ENCODE peak calls at places on chromosome 5, in seven cellular contexts. N is lung, A is ascending aorta, D is psoas muscle, J is OCI-LY7, W is mesendoderm, T is IMR-90. M is an unnamed sample.
A peak's percentile ranks its signal among the peaks of the same experiment; 100 is the strongest.

GRCh38 chr5:22541037-22541436 is 312.1 kb downstream of the CDH12 start:
- DNase-seq in A (no peak), D (no peak), N (no peak), T (no peak), W (peak; percentile 2), J (no peak), M (no peak)

GRCh38 chr5:1067141-1068121 is 44.4 kb downstream of the SLC12A7 start:
- DNase-seq in T (no peak), J (no peak), W (no peak), D (peak; percentile 38), A (no peak), N (no peak), M (no peak)

GRCh38 chr5:157172408-157172807 is 6.3 kb upstream of the GARIN3 start:
- DNase-seq in J (peak; percentile 67), W (peak; percentile 2), T (no peak), D (no peak), N (no peak), A (no peak), M (no peak)

GRCh38 chr5:72355706-72356299 is 35.6 kb downstream of the PTCD2 start:
- DNase-seq in W (peak; percentile 74), D (peak; percentile 58), A (peak; percentile 72), T (peak; percentile 22), N (no peak), J (no peak), M (no peak)

GRCh38 chr5:103774736-103775135 is 212.1 kb upstream of the NUDT12 start:
- DNase-seq in A (no peak), W (no peak), D (no peak), N (no peak), J (no peak), T (peak; percentile 5), M (no peak)

GRCh38 chr5:120447706-120448239 is 16.3 kb upstream of the PRR16 start:
- DNase-seq in T (peak; percentile 41), D (no peak), N (no peak), W (peak; percentile 23), A (no peak), J (no peak), M (no peak)

GRCh38 chr5:59598547-59598874 is 295.0 kb downstream of the PDE4D start:
- DNase-seq in T (no peak), A (no peak), W (no peak), D (no peak), J (peak; percentile 6), N (no peak), M (no peak)

GRCh38 chr5:16809816-16810502 is 126.1 kb downstream of the MYO10 start:
- DNase-seq in T (peak; percentile 49), W (no peak), N (peak; percentile 35), J (no peak), D (no peak), A (no peak), M (peak; percentile 23)

GRCh38 chr5:171092194-171092593 is 216.9 kb upstream of the TLX3 start:
- DNase-seq in J (no peak), W (peak; percentile 10), D (no peak), N (no peak), A (no peak), T (peak; percentile 68), M (no peak)

GRCh38 chr5:101390317-101390908 is 487.3 kb upstream of the ST8SIA4 start:
- DNase-seq in W (peak; percentile 93), N (no peak), D (no peak), A (no peak), J (peak; percentile 38), T (peak; percentile 45), M (no peak)

GRCh38 chr5:14341571-14342225 is 198.6 kb downstream of the TRIO start:
- DNase-seq in T (no peak), W (no peak), A (no peak), D (no peak), N (no peak), J (peak; percentile 15), M (no peak)

GRCh38 chr5:80686757-80687156 is 32.0 kb upstream of the DHFR start:
- DNase-seq in D (no peak), T (peak; percentile 36), A (no peak), N (no peak), J (peak; percentile 19), W (peak; percentile 14), M (no peak)

GRCh38 chr5:171850354-171850947 is 64.8 kb downstream of the SMIM23 start:
- DNase-seq in D (no peak), A (no peak), W (peak; percentile 90), J (peak; percentile 24), T (no peak), N (no peak), M (no peak)

GRCh38 chr5:56856779-56857178 is 41.4 kb downstream of the MAP3K1 start:
- DNase-seq in T (no peak), W (no peak), A (no peak), J (no peak), N (no peak), D (no peak), M (no peak)

GRCh38 chr5:5531371-5531770 is 108.9 kb downstream of the ICE1 start:
- DNase-seq in T (no peak), A (no peak), W (no peak), J (no peak), N (no peak), D (no peak), M (no peak)

GRCh38 chr5:78467744-78468357 is 107.4 kb downstream of the SCAMP1 start:
- DNase-seq in A (no peak), N (no peak), T (peak; percentile 74), W (peak; percentile 44), J (peak; percentile 70), D (no peak), M (no peak)

GRCh38 chr5:167950126-167950721 is 341.2 kb upstream of the WWC1 start:
- DNase-seq in N (no peak), J (no peak), D (no peak), A (no peak), W (peak; percentile 84), T (peak; percentile 67), M (no peak)

GRCh38 chr5:146024034-146024433 is 81.3 kb downstream of the PLAC8L1 start:
- DNase-seq in W (no peak), N (no peak), D (no peak), J (no peak), T (no peak), A (no peak), M (no peak)

GRCh38 chr5:103407399-103407798 is 148.8 kb downstream of the MACIR start:
- DNase-seq in T (peak; percentile 53), D (no peak), A (no peak), N (no peak), J (no peak), W (no peak), M (no peak)

DNA sequence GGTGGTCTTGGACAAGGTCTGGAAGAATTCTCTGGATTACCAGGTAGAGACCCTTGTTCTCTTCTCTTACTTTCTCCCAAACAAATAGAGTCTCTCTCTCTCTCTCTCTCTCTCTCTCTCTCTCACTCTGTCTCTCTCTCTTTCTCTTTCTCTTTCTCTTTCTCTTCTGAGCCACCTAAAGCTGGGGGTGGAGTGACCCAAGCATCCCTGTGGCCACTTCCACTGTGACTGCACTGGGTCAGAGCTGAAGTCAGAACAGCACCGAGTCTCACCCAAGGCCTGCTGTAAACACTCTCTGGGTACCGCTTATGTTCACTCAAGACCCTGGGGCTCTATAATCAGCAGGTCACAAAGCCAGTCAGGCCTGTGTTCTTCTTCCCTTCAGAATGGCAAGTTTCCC is 513.7 kb downstream of the EBF1 start:
- DNase-seq in T (no peak), J (no peak), N (peak; percentile 0), W (no peak), A (no peak), D (no peak), M (no peak)
- H3K4me1 ChIP-seq in T (no peaks in the 10 kb centered on the region), J (peaks cover 25% of the 10 kb centered on the region), N (peaks cover 3% of the 10 kb centered on the region), W (peaks cover 6% of the 10 kb centered on the region), A (peaks cover 10% of the 10 kb centered on the region), D (no peaks in the 10 kb centered on the region), M (no peaks in the 10 kb centered on the region)

DNA sequence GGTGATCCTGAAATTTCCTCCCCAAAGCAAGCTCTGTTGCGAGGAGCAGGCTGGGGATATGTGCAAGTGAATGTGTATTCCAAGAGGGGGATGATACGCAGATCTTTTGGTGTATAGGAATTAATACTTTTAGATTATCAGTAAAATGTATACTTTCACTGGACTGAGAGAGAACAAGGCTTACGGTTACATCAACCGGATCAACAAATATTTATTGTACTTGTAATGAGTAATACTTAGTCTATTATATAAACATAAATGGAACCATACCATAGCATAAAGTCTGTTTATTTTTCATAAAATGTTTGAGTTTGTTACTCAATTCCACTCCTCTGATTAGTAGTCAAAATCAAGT is 659 bp upstream of the PRKAA1 start:
- DNase-seq in T (no peak), D (no peak), J (no peak), A (no peak), W (no peak), N (no peak), M (no peak)
- H3K27ac ChIP-seq in T (peak overlapping the region; percentile 94), D (peak overlapping the region; percentile 79), J (peak overlapping the region; percentile 67), A (peak overlapping the region; percentile 95), W (peak overlapping the region; percentile 82), N (peak overlapping the region; percentile 85), M (peak overlapping the region; percentile 93)

DNA sequence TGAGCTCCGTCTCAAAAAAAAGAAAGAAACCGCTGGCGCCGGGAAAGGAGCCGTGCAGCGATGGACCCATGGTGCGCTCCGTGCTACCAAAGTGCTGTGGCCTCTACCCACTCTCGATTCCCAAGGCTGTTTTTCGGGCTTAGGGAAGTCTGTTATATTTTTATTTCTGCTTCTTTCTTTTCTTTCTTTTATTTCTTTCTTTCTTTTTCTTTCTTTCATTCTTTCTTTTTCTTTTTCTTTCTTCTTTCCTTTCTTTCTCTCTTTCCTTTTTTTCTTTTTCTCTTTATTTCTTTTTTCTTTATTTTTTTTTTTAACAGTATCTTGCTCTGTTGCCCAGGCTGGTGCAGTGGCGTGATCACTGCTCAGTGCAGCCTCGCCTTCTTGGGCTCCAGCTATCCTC is 87.5 kb downstream of the ANXA2R start:
- DNase-seq in D (no peak), T (no peak), A (no peak), N (no peak), J (no peak), W (no peak), M (no peak)
- H3K4me3 ChIP-seq in D (peak overlapping the region; percentile 75), T (peak overlapping the region; percentile 45), A (peak overlapping the region; percentile 61), N (no peak overlapping the region), J (no peak overlapping the region), W (no peak overlapping the region), M (no peak overlapping the region)

GRCh38 chr5:154370119-154370518 is 75.7 kb upstream of the SAP30L start:
- DNase-seq in N (no peak), W (peak; percentile 81), T (peak; percentile 56), J (no peak), A (no peak), D (no peak), M (no peak)

GRCh38 chr5:154371687-154372086 is 74.1 kb upstream of the SAP30L start:
- DNase-seq in T (peak; percentile 90), W (no peak), D (no peak), A (no peak), J (no peak), N (no peak), M (no peak)

GRCh38 chr5:154370730-154371334 is 75.0 kb upstream of the SAP30L start:
- DNase-seq in W (no peak), N (no peak), D (no peak), T (no peak), J (no peak), A (peak; percentile 66), M (no peak)

GRCh38 chr5:154368041-154368800 is 77.6 kb upstream of the SAP30L start:
- DNase-seq in A (peak; percentile 89), N (peak; percentile 31), T (peak; percentile 95), J (no peak), D (no peak), W (peak; percentile 98), M (peak; percentile 53)

DNA sequence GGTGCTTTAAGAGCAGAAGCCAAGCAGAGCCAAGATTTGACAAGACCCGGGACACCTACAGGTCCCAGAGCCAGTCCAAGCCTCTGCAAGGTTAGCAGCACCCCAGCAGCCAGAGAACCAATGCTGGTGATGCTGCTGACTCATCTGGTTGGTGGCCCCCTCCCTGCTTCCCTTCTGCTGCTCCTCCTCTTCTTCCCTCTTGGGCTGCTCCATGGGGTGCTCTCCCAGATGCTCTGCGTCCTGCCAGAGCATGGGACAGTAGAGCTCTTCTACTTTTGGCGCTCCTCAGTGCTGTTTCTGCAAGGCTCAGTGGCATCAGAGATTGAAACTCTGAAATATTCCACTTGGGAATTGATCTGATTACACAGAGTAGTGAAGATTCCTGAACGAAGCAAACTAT is 76.1 kb upstream of the SAP30L start:
- DNase-seq in J (no peak), D (no peak), A (no peak), N (no peak), W (peak; percentile 67), T (peak; percentile 36), M (no peak)
- H3K4me1 ChIP-seq in J (no peaks in the 10 kb centered on the region), D (peaks cover 17% of the 10 kb centered on the region), A (peaks cover 54% of the 10 kb centered on the region), N (peaks cover 4% of the 10 kb centered on the region), W (peaks cover 16% of the 10 kb centered on the region), T (peaks cover 34% of the 10 kb centered on the region), M (peaks cover 11% of the 10 kb centered on the region)

M was measured in body of pancreas.